ENCODE peak calls at places on chromosome 12, in nine cellular contexts. One of them, this sample, is unnamed.

GRCh38 chr12:40099423-40099853 is 6.4 kb downstream of the SLC2A13 start:
- DNase-seq in hepatocyte: peak
- DNase-seq in tibial artery: no peak
- DNase-seq in breast epithelium: no peak
- DNase-seq in A549: peak
- DNase-seq in uterus: no peak
- DNase-seq in Panc1: no peak
- DNase-seq in sigmoid colon: no peak
- DNase-seq in dorsolateral prefrontal cortex: no peak
- DNase-seq in this sample: no peak

GRCh38 chr12:26017484-26018211 is 59.2 kb downstream of the RASSF8 start:
- DNase-seq in hepatocyte: peak
- DNase-seq in tibial artery: no peak
- DNase-seq in breast epithelium: no peak
- DNase-seq in A549: peak
- DNase-seq in uterus: no peak
- DNase-seq in Panc1: peak
- DNase-seq in sigmoid colon: peak
- DNase-seq in dorsolateral prefrontal cortex: no peak
- DNase-seq in this sample: no peak

GRCh38 chr12:41514050-41514449 is 325.9 kb downstream of the PDZRN4 start:
- DNase-seq in hepatocyte: no peak
- DNase-seq in tibial artery: no peak
- DNase-seq in breast epithelium: no peak
- DNase-seq in A549: no peak
- DNase-seq in uterus: no peak
- DNase-seq in Panc1: no peak
- DNase-seq in sigmoid colon: no peak
- DNase-seq in dorsolateral prefrontal cortex: no peak
- DNase-seq in this sample: no peak

GRCh38 chr12:57629897-57630471 is 3.0 kb downstream of the B4GALNT1 start:
- DNase-seq in hepatocyte: no peak
- DNase-seq in tibial artery: no peak
- DNase-seq in breast epithelium: no peak
- DNase-seq in A549: no peak
- DNase-seq in uterus: no peak
- DNase-seq in Panc1: no peak
- DNase-seq in sigmoid colon: peak
- DNase-seq in dorsolateral prefrontal cortex: peak
- DNase-seq in this sample: peak

GRCh38 chr12:89345830-89346740 is 6.2 kb downstream of the DUSP6 start:
- DNase-seq in hepatocyte: no peak
- DNase-seq in tibial artery: peak
- DNase-seq in breast epithelium: no peak
- DNase-seq in A549: no peak
- DNase-seq in uterus: peak
- DNase-seq in Panc1: no peak
- DNase-seq in sigmoid colon: peak
- DNase-seq in dorsolateral prefrontal cortex: peak
- DNase-seq in this sample: no peak

GRCh38 chr12:115096673-115097349 is 412.8 kb upstream of the TBX3 start:
- DNase-seq in hepatocyte: peak
- DNase-seq in tibial artery: no peak
- DNase-seq in breast epithelium: no peak
- DNase-seq in A549: no peak
- DNase-seq in uterus: peak
- DNase-seq in Panc1: no peak
- DNase-seq in sigmoid colon: no peak
- DNase-seq in dorsolateral prefrontal cortex: no peak
- DNase-seq in this sample: no peak

GRCh38 chr12:3418609-3419469 is 72.2 kb upstream of the PRMT8 start:
- DNase-seq in hepatocyte: peak
- DNase-seq in tibial artery: no peak
- DNase-seq in breast epithelium: no peak
- DNase-seq in A549: no peak
- DNase-seq in uterus: no peak
- DNase-seq in Panc1: no peak
- DNase-seq in sigmoid colon: no peak
- DNase-seq in dorsolateral prefrontal cortex: no peak
- DNase-seq in this sample: no peak

GRCh38 chr12:58671196-58671595 is 249.1 kb downstream of the LRIG3 start:
- DNase-seq in hepatocyte: no peak
- DNase-seq in tibial artery: no peak
- DNase-seq in breast epithelium: no peak
- DNase-seq in A549: no peak
- DNase-seq in uterus: no peak
- DNase-seq in Panc1: no peak
- DNase-seq in sigmoid colon: no peak
- DNase-seq in dorsolateral prefrontal cortex: no peak
- DNase-seq in this sample: no peak

GRCh38 chr12:122023339-122024131 is 1.9 kb downstream of the BCL7A start:
- DNase-seq in hepatocyte: peak
- DNase-seq in tibial artery: peak
- DNase-seq in breast epithelium: peak
- DNase-seq in A549: peak
- DNase-seq in uterus: peak
- DNase-seq in Panc1: no peak
- DNase-seq in sigmoid colon: peak
- DNase-seq in dorsolateral prefrontal cortex: peak
- DNase-seq in this sample: peak

GRCh38 chr12:15708396-15709070 is 80.7 kb downstream of the EPS8 start:
- DNase-seq in hepatocyte: no peak
- DNase-seq in tibial artery: no peak
- DNase-seq in breast epithelium: no peak
- DNase-seq in A549: no peak
- DNase-seq in uterus: no peak
- DNase-seq in Panc1: no peak
- DNase-seq in sigmoid colon: no peak
- DNase-seq in dorsolateral prefrontal cortex: no peak
- DNase-seq in this sample: no peak

GRCh38 chr12:88298761-88299242 is 156.7 kb downstream of the TMTC3 start:
- DNase-seq in hepatocyte: no peak
- DNase-seq in tibial artery: no peak
- DNase-seq in breast epithelium: no peak
- DNase-seq in A549: peak
- DNase-seq in uterus: no peak
- DNase-seq in Panc1: no peak
- DNase-seq in sigmoid colon: no peak
- DNase-seq in dorsolateral prefrontal cortex: no peak
- DNase-seq in this sample: no peak

GRCh38 chr12:60805340-60805739 is 1209.5 kb downstream of the SLC16A7 start:
- DNase-seq in hepatocyte: no peak
- DNase-seq in tibial artery: no peak
- DNase-seq in breast epithelium: no peak
- DNase-seq in A549: no peak
- DNase-seq in uterus: no peak
- DNase-seq in Panc1: no peak
- DNase-seq in sigmoid colon: no peak
- DNase-seq in dorsolateral prefrontal cortex: no peak
- DNase-seq in this sample: no peak

GRCh38 chr12:9112076-9112853 is 3.5 kb downstream of the A2M start:
- DNase-seq in hepatocyte: no peak
- DNase-seq in tibial artery: no peak
- DNase-seq in breast epithelium: no peak
- DNase-seq in A549: no peak
- DNase-seq in uterus: no peak
- DNase-seq in Panc1: no peak
- DNase-seq in sigmoid colon: no peak
- DNase-seq in dorsolateral prefrontal cortex: no peak
- DNase-seq in this sample: no peak

GRCh38 chr12:9114946-9115345 is 773 bp downstream of the A2M start:
- DNase-seq in hepatocyte: no peak
- DNase-seq in tibial artery: no peak
- DNase-seq in breast epithelium: no peak
- DNase-seq in A549: no peak
- DNase-seq in uterus: no peak
- DNase-seq in Panc1: no peak
- DNase-seq in sigmoid colon: no peak
- DNase-seq in dorsolateral prefrontal cortex: no peak
- DNase-seq in this sample: no peak

GRCh38 chr12:9115731-9116689 is at the start of gene A2M:
- DNase-seq in hepatocyte: peak
- DNase-seq in tibial artery: no peak
- DNase-seq in breast epithelium: no peak
- DNase-seq in A549: no peak
- DNase-seq in uterus: peak
- DNase-seq in Panc1: no peak
- DNase-seq in sigmoid colon: no peak
- DNase-seq in dorsolateral prefrontal cortex: no peak
- DNase-seq in this sample: no peak

GRCh38 chr12:9113296-9113986 is 2.3 kb downstream of the A2M start:
- DNase-seq in hepatocyte: no peak
- DNase-seq in tibial artery: no peak
- DNase-seq in breast epithelium: no peak
- DNase-seq in A549: no peak
- DNase-seq in uterus: no peak
- DNase-seq in Panc1: no peak
- DNase-seq in sigmoid colon: no peak
- DNase-seq in dorsolateral prefrontal cortex: no peak
- DNase-seq in this sample: no peak

GRCh38 chr12:9113987-9114309 is 1.8 kb downstream of the A2M start:
- DNase-seq in hepatocyte: no peak
- DNase-seq in tibial artery: no peak
- DNase-seq in breast epithelium: no peak
- DNase-seq in A549: no peak
- DNase-seq in uterus: no peak
- DNase-seq in Panc1: no peak
- DNase-seq in sigmoid colon: no peak
- DNase-seq in dorsolateral prefrontal cortex: no peak
- DNase-seq in this sample: no peak
- H3K27ac ChIP-seq in hepatocyte: no peak
- H3K27ac ChIP-seq in tibial artery: peak
- H3K27ac ChIP-seq in breast epithelium: no peak
- H3K27ac ChIP-seq in A549: no peak
- H3K27ac ChIP-seq in uterus: peak
- H3K27ac ChIP-seq in Panc1: no peak
- H3K27ac ChIP-seq in sigmoid colon: peak
- H3K27ac ChIP-seq in dorsolateral prefrontal cortex: peak
- H3K27ac ChIP-seq in this sample: no peak

DNA sequence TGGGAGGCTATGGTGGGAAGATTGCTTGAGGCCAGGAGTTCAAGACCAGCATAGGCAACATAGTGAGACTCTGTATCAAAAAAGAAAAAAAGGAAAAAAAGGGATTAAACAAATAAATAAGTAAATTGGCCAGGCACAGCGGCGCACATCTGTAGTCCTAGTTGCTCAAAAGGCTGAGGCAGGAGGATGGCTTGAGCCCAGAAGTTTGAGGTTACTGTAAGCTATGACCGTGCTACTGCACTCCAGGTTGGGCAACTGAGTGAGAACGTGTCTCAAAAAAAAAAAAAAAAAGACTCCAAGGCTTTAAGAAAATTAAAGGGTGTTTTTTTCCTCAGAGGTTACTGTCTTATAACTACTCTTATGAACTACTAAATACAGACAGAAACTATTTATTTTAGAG is 11.7 kb downstream of the BEST3 start:
- DNase-seq in hepatocyte: no peak
- DNase-seq in tibial artery: no peak
- DNase-seq in breast epithelium: no peak
- DNase-seq in A549: no peak
- DNase-seq in uterus: no peak
- DNase-seq in Panc1: no peak
- DNase-seq in sigmoid colon: no peak
- DNase-seq in dorsolateral prefrontal cortex: no peak
- DNase-seq in this sample: no peak
- H3K27ac ChIP-seq in hepatocyte: peak
- H3K27ac ChIP-seq in tibial artery: no peak
- H3K27ac ChIP-seq in breast epithelium: no peak
- H3K27ac ChIP-seq in A549: peak
- H3K27ac ChIP-seq in uterus: no peak
- H3K27ac ChIP-seq in Panc1: peak
- H3K27ac ChIP-seq in sigmoid colon: no peak
- H3K27ac ChIP-seq in dorsolateral prefrontal cortex: no peak
- H3K27ac ChIP-seq in this sample: no peak

GRCh38 chr12:1947081-1947480 is 28.6 kb upstream of the CACNA2D4 start:
- DNase-seq in hepatocyte: no peak
- DNase-seq in tibial artery: no peak
- DNase-seq in breast epithelium: no peak
- DNase-seq in A549: no peak
- DNase-seq in uterus: no peak
- DNase-seq in Panc1: no peak
- DNase-seq in sigmoid colon: no peak
- DNase-seq in dorsolateral prefrontal cortex: no peak
- DNase-seq in this sample: no peak

GRCh38 chr12:1946311-1946710 is 27.9 kb upstream of the CACNA2D4 start:
- DNase-seq in hepatocyte: no peak
- DNase-seq in tibial artery: no peak
- DNase-seq in breast epithelium: no peak
- DNase-seq in A549: no peak
- DNase-seq in uterus: no peak
- DNase-seq in Panc1: no peak
- DNase-seq in sigmoid colon: no peak
- DNase-seq in dorsolateral prefrontal cortex: no peak
- DNase-seq in this sample: no peak

GRCh38 chr12:1948883-1949282 is 30.4 kb upstream of the CACNA2D4 start:
- DNase-seq in hepatocyte: no peak
- DNase-seq in tibial artery: no peak
- DNase-seq in breast epithelium: no peak
- DNase-seq in A549: no peak
- DNase-seq in uterus: no peak
- DNase-seq in Panc1: no peak
- DNase-seq in sigmoid colon: no peak
- DNase-seq in dorsolateral prefrontal cortex: no peak
- DNase-seq in this sample: no peak

DNA sequence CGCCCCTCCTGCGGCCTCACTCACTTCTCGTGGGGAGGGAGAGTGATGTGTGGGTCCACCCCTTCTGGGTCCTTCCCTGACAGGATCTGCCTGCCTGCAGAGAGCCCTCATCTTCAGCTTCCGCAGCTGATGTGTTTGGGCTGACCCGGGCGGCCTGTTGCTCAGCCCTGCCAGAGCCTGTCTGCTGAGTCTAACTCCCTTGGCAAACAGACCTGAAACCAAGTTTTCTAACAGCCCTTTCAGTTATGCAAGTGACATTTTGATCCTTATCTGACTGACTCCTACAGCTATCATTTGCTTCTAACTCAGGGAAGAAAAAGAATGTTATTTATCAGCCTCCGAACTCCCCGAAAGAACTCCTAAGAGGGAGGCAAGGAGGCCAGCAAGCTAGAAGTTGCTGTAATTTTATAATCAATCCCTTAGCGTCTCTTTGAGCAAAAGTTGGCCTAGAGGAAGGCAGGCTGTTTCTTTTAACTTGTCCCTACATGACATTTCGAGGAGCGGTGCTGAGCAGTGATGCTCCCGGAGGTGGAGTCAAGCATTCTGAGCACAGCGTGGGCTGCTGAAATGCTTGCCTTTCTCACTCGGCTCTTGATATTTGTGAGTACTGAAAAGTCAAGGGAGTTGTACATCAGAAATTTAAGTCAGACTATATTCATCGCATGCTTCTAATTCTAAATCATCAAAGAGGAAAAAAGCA is 31.5 kb upstream of the CACNA2D4 start:
- DNase-seq in hepatocyte: no peak
- DNase-seq in tibial artery: no peak
- DNase-seq in breast epithelium: no peak
- DNase-seq in A549: no peak
- DNase-seq in uterus: peak
- DNase-seq in Panc1: no peak
- DNase-seq in sigmoid colon: peak
- DNase-seq in dorsolateral prefrontal cortex: peak
- DNase-seq in this sample: no peak
- H3K27ac ChIP-seq in hepatocyte: no peak
- H3K27ac ChIP-seq in tibial artery: peak
- H3K27ac ChIP-seq in breast epithelium: peak
- H3K27ac ChIP-seq in A549: no peak
- H3K27ac ChIP-seq in uterus: peak
- H3K27ac ChIP-seq in Panc1: no peak
- H3K27ac ChIP-seq in sigmoid colon: peak
- H3K27ac ChIP-seq in dorsolateral prefrontal cortex: no peak
- H3K27ac ChIP-seq in this sample: no peak

GRCh38 chr12:120041386-120042231 is 52.6 kb downstream of the BICDL1 start:
- DNase-seq in hepatocyte: no peak
- DNase-seq in tibial artery: no peak
- DNase-seq in breast epithelium: no peak
- DNase-seq in A549: no peak
- DNase-seq in uterus: no peak
- DNase-seq in Panc1: no peak
- DNase-seq in sigmoid colon: no peak
- DNase-seq in dorsolateral prefrontal cortex: no peak
- DNase-seq in this sample: no peak
- H3K27ac ChIP-seq in hepatocyte: no peak
- H3K27ac ChIP-seq in tibial artery: no peak
- H3K27ac ChIP-seq in breast epithelium: no peak
- H3K27ac ChIP-seq in A549: no peak
- H3K27ac ChIP-seq in uterus: no peak
- H3K27ac ChIP-seq in Panc1: no peak
- H3K27ac ChIP-seq in sigmoid colon: no peak
- H3K27ac ChIP-seq in dorsolateral prefrontal cortex: no peak
- H3K27ac ChIP-seq in this sample: no peak